ENCODE peak calls at places on chromosomes 13 and 19, in nine cellular contexts. H, U, X, I, Y, B, J, M and Z are unnamed samples.

GRCh38 chr13:31598990-31599389 is 140.3 kb upstream of the RXFP2 start:
- DNase-seq in H (no peak), U (no peak), X (no peak), I (no peak), Y (no peak), B (no peak), J (no peak), M (no peak), Z (no peak)

GRCh38 chr13:47220453-47221150 is 323.7 kb upstream of the HTR2A start:
- DNase-seq in H (no peak), U (peak), X (no peak), I (no peak), Y (no peak), B (no peak), J (no peak), M (peak), Z (no peak)

GRCh38 chr13:36421447-36421846 is 10.8 kb upstream of the CCNA1 start:
- DNase-seq in H (no peak), U (no peak), X (peak), I (peak), Y (no peak), B (peak), J (no peak), M (peak), Z (no peak)

GRCh38 chr13:110319774-110320509 is 12.9 kb downstream of the COL4A2 start:
- DNase-seq in H (peak), U (peak), X (peak), I (no peak), Y (no peak), B (peak), J (no peak), M (peak), Z (no peak)

GRCh38 chr13:30745917-30746686 is 10.8 kb downstream of the ALOX5AP start:
- DNase-seq in H (no peak), U (peak), X (no peak), I (no peak), Y (peak), B (peak), J (no peak), M (peak), Z (no peak)

GRCh38 chr13:73173160-73173905 is 114.5 kb downstream of the KLF5 start:
- DNase-seq in H (no peak), U (no peak), X (no peak), I (no peak), Y (no peak), B (no peak), J (no peak), M (no peak), Z (no peak)

GRCh38 chr13:95505976-95506375 is 46.5 kb upstream of the CLDN10 start:
- DNase-seq in H (no peak), U (no peak), X (no peak), I (no peak), Y (no peak), B (no peak), J (no peak), M (no peak), Z (no peak)

GRCh38 chr19:2048959-2049740 is 1.9 kb downstream of the MKNK2 start:
- DNase-seq in H (no peak), U (no peak), X (no peak), I (no peak), Y (no peak), B (no peak), J (peak), M (no peak), Z (no peak)

GRCh38 chr13:74819549-74819948 is 662.4 kb downstream of the TBC1D4 start:
- DNase-seq in H (no peak), U (no peak), X (no peak), I (no peak), Y (no peak), B (no peak), J (no peak), M (no peak), Z (no peak)

GRCh38 chr19:4186087-4186993 is 3.9 kb downstream of the ANKRD24 start:
- DNase-seq in H (peak), U (peak), X (peak), I (peak), Y (peak), B (peak), J (peak), M (peak), Z (peak)

GRCh38 chr19:32675720-32676185 is at the start of gene RGS9BP:
- DNase-seq in H (peak), U (peak), X (peak), I (peak), Y (peak), B (peak), J (peak), M (peak), Z (peak)

GRCh38 chr13:42001580-42001979 is 40.7 kb upstream of the VWA8 start:
- DNase-seq in H (no peak), U (peak), X (peak), I (peak), Y (no peak), B (no peak), J (no peak), M (peak), Z (no peak)

GRCh38 chr19:52297601-52298358 is 811 bp downstream of the ZNF480 start:
- DNase-seq in H (no peak), U (no peak), X (no peak), I (peak), Y (no peak), B (peak), J (no peak), M (peak), Z (no peak)

GRCh38 chr13:33490461-33491327 is 205.1 kb upstream of the STARD13 start:
- DNase-seq in H (no peak), U (peak), X (no peak), I (no peak), Y (no peak), B (peak), J (no peak), M (peak), Z (no peak)

GRCh38 chr19:51327066-51327985 is 14.6 kb downstream of the VSIG10L start:
- DNase-seq in H (no peak), U (peak), X (no peak), I (peak), Y (no peak), B (peak), J (peak), M (peak), Z (peak)

GRCh38 chr19:40798997-40799557 is at the start of gene EGLN2:
- DNase-seq in H (no peak), U (no peak), X (no peak), I (no peak), Y (no peak), B (peak), J (no peak), M (no peak), Z (peak)

GRCh38 chr19:39817888-39818561 is 15.9 kb downstream of the DYRK1B start:
- DNase-seq in H (no peak), U (no peak), X (no peak), I (no peak), Y (no peak), B (no peak), J (no peak), M (no peak), Z (no peak)

GRCh38 chr19:1904385-1905070 is 671 bp upstream of the ADAT3 start:
- DNase-seq in H (peak), U (peak), X (no peak), I (no peak), Y (peak), B (no peak), J (no peak), M (peak), Z (peak)

GRCh38 chr13:113879506-113880360 is 15.9 kb upstream of the GAS6 start:
- DNase-seq in H (no peak), U (no peak), X (no peak), I (no peak), Y (no peak), B (no peak), J (no peak), M (no peak), Z (no peak)

GRCh38 chr13:50893211-50893852 is 16.3 kb upstream of the RNASEH2B start:
- DNase-seq in H (no peak), U (peak), X (no peak), I (no peak), Y (no peak), B (no peak), J (no peak), M (peak), Z (peak)

GRCh38 chr19:8161135-8161646 is 11.8 kb upstream of the FBN3 start:
- DNase-seq in H (no peak), U (peak), X (no peak), I (no peak), Y (peak), B (no peak), J (no peak), M (peak), Z (peak)

GRCh38 chr19:17406039-17406886 is 833 bp upstream of the BST2 start:
- DNase-seq in H (no peak), U (peak), X (peak), I (no peak), Y (no peak), B (peak), J (no peak), M (peak), Z (no peak)

GRCh38 chr13:92297971-92298942 is 899.8 kb downstream of the GPC5 start:
- DNase-seq in H (no peak), U (no peak), X (no peak), I (no peak), Y (no peak), B (no peak), J (no peak), M (no peak), Z (no peak)

GRCh38 chr13:50081899-50082425 is 66.7 kb downstream of the KCNRG start:
- DNase-seq in H (peak), U (peak), X (peak), I (peak), Y (peak), B (peak), J (peak), M (peak), Z (peak)

GRCh38 chr19:38851622-38852230 is 1.9 kb upstream of the HNRNPL start:
- DNase-seq in H (peak), U (peak), X (peak), I (peak), Y (peak), B (peak), J (peak), M (peak), Z (peak)

GRCh38 chr19:17739121-17739875 is 12.0 kb upstream of the FCHO1 start:
- DNase-seq in H (no peak), U (peak), X (no peak), I (no peak), Y (no peak), B (no peak), J (peak), M (peak), Z (peak)

GRCh38 chr19:45251452-45252354 is 632 bp downstream of the MARK4 start:
- DNase-seq in H (peak), U (peak), X (no peak), I (no peak), Y (no peak), B (no peak), J (peak), M (no peak), Z (peak)

GRCh38 chr19:30159636-30160035 is 212.5 kb upstream of the ZNF536 start:
- DNase-seq in H (no peak), U (no peak), X (no peak), I (no peak), Y (no peak), B (no peak), J (no peak), M (no peak), Z (no peak)

GRCh38 chr19:48613024-48613851 is 1.6 kb downstream of the FAM83E start:
- DNase-seq in H (no peak), U (no peak), X (peak), I (no peak), Y (no peak), B (no peak), J (peak), M (no peak), Z (no peak)

GRCh38 chr19:11483176-11484111 is 2.6 kb upstream of the ELAVL3 start:
- DNase-seq in H (no peak), U (no peak), X (no peak), I (no peak), Y (no peak), B (no peak), J (no peak), M (no peak), Z (peak)

GRCh38 chr19:11481777-11482383 is 1.0 kb upstream of the ELAVL3 start:
- DNase-seq in H (no peak), U (peak), X (no peak), I (peak), Y (peak), B (peak), J (peak), M (peak), Z (peak)

GRCh38 chr19:11480927-11481776 is at the start of gene ELAVL3:
- DNase-seq in H (no peak), U (no peak), X (no peak), I (no peak), Y (no peak), B (no peak), J (no peak), M (no peak), Z (peak)

GRCh38 chr19:11480081-11480926 is 542 bp downstream of the ELAVL3 start:
- DNase-seq in H (no peak), U (no peak), X (no peak), I (no peak), Y (no peak), B (no peak), J (no peak), M (no peak), Z (peak)

GRCh38 chr19:11482384-11483050 is 1.7 kb upstream of the ELAVL3 start:
- DNase-seq in H (peak), U (peak), X (peak), I (peak), Y (peak), B (peak), J (peak), M (peak), Z (peak)
- TF ChIP-seq CTCF in H (peak), U (peak), X (peak), I (peak), Y (peak), B (peak), J (peak), M (peak), Z (peak)

DNA sequence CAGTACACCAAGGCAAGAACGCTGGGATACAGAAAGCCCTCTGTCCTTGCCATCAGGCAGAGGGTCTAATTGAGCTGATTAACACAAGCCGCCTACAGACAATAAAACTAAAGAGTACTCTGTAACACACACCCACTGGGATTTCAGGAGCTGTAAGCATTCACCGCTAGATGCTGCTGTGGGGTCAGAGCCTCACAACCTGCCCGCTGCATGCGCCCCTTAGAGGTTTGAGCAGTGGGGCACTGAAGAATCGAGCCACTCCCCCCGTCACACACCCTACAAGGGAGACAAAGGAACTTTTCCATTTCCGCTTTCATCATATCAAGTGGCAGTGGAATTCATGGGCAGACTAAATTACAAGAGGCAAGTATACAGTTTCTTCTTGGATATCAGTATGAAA is 1080.6 kb downstream of the PCDH17 start:
- DNase-seq in H (no peak), U (no peak), X (no peak), I (no peak), Y (no peak), B (no peak), J (no peak), M (no peak), Z (no peak)
- TF ChIP-seq CTCF in H (no peak), U (no peak), X (no peak), I (no peak), Y (no peak), B (no peak), J (no peak), M (no peak), Z (no peak)

GRCh38 chr19:35247526-35248309 is 1.1 kb upstream of the LSR start:
- DNase-seq in H (peak), U (no peak), X (peak), I (no peak), Y (peak), B (no peak), J (peak), M (no peak), Z (peak)
- TF ChIP-seq CTCF in H (peak), U (no peak), X (peak), I (no peak), Y (peak), B (peak), J (peak), M (peak), Z (peak)

DNA sequence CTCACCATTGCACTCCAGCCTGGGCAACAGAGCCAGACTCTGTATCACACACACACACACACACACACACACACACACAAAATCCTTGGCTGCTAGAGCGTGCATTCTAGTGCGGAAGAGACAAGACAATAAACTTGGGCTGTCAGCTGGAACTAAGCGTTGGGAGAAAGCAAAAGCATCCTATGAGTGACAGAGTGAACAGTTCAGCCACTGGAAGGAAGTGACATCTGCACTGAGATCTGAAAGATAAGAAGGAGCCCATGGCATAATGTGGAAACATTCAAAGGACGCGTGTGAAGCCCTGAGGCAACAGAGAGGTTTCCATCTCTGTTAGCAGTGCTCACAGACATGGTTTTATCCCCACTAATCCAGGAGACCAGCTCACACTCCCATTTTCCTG is 3.5 kb upstream of the SLC1A5 start:
- DNase-seq in H (no peak), U (no peak), X (no peak), I (no peak), Y (no peak), B (no peak), J (no peak), M (no peak), Z (peak)
- TF ChIP-seq CTCF in H (no peak), U (no peak), X (no peak), I (no peak), Y (no peak), B (no peak), J (no peak), M (no peak), Z (no peak)

DNA sequence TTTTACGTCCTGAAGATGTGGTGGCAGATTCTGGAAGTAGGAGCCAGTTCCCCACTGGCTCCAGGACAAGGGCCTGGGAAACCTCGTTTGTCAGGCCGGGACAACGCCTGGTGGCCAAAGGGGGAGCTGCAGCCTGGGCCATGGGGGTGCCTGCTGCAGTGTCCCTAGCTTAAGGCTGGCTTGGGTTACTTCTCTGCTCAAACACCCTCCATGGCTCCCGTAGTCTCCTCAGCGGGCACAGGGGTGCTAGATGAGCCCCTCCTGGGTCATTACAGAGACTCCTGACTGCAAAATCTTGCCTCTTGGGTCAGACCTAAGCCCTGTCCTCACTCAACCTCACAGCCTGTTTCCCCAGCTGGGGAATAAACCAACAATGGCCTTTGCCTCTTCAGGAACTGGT is 14.7 kb downstream of the CILP2 start:
- DNase-seq in H (peak), U (peak), X (peak), I (no peak), Y (no peak), B (no peak), J (no peak), M (peak), Z (peak)
- TF ChIP-seq CTCF in H (peak), U (peak), X (peak), I (peak), Y (peak), B (peak), J (peak), M (peak), Z (peak)

GRCh38 chr19:42281175-42282035 is 12.4 kb downstream of the CIC start:
- DNase-seq in H (peak), U (peak), X (peak), I (no peak), Y (peak), B (peak), J (peak), M (peak), Z (no peak)

GRCh38 chr19:42279148-42279901 is 10.3 kb downstream of the CIC start:
- DNase-seq in H (no peak), U (no peak), X (no peak), I (no peak), Y (no peak), B (no peak), J (no peak), M (no peak), Z (no peak)

GRCh38 chr19:42280761-42281174 is 11.7 kb downstream of the CIC start:
- DNase-seq in H (no peak), U (no peak), X (peak), I (no peak), Y (peak), B (peak), J (peak), M (no peak), Z (no peak)

GRCh38 chr19:42277821-42278809 is 9.1 kb downstream of the CIC start:
- DNase-seq in H (peak), U (peak), X (no peak), I (peak), Y (peak), B (peak), J (peak), M (peak), Z (no peak)

GRCh38 chr19:42279902-42280760 is 11.1 kb downstream of the CIC start:
- DNase-seq in H (peak), U (peak), X (peak), I (peak), Y (peak), B (peak), J (peak), M (peak), Z (peak)
- TF ChIP-seq CTCF in H (peak), U (peak), X (peak), I (peak), Y (peak), B (peak), J (peak), M (peak), Z (peak)

GRCh38 chr19:861756-862528 is 2.5 kb downstream of the CFD start:
- DNase-seq in H (no peak), U (peak), X (peak), I (no peak), Y (peak), B (no peak), J (peak), M (no peak), Z (peak)

GRCh38 chr19:861099-861755 is 1.8 kb downstream of the CFD start:
- DNase-seq in H (no peak), U (no peak), X (no peak), I (no peak), Y (no peak), B (no peak), J (peak), M (no peak), Z (no peak)

GRCh38 chr19:858868-859843 is at the start of gene CFD:
- DNase-seq in H (peak), U (peak), X (no peak), I (no peak), Y (no peak), B (no peak), J (peak), M (no peak), Z (no peak)

GRCh38 chr19:862529-863304 is 3.3 kb downstream of the CFD start:
- DNase-seq in H (no peak), U (peak), X (peak), I (peak), Y (peak), B (peak), J (peak), M (peak), Z (peak)

GRCh38 chr19:860481-861098 is 1.1 kb downstream of the CFD start:
- DNase-seq in H (peak), U (peak), X (peak), I (peak), Y (peak), B (no peak), J (peak), M (peak), Z (peak)
- TF ChIP-seq CTCF in H (no peak), U (no peak), X (no peak), I (no peak), Y (no peak), B (no peak), J (peak), M (peak), Z (peak)